ENCODE peak calls at places on chromosomes 16 and 17, in nine cellular contexts. D is thyroid gland; L is cardiac muscle cell; K is CD4-positive, CD25-positive, alpha-beta regulatory T cell; J is effector memory CD4-positive, alpha-beta T cell; C is NT2/D1; W is DND-41; B is heart right ventricle; E is lung. R is an unnamed sample.
A peak's percentile ranks its signal among the peaks of the same experiment; 100 is the strongest.

GRCh38 chr17:16419074-16419928 is 3.9 kb downstream of the TRPV2 start:
- DNase-seq in E (no peak), L (peak; percentile 80), B (no peak), C (no peak), D (peak; percentile 74), J (peak; percentile 44), W (no peak), K (peak; percentile 18), R (no peak)

GRCh38 chr17:55699178-55699865 is 23.3 kb downstream of the TMEM100 start:
- DNase-seq in E (peak; percentile 32), W (no peak), C (no peak), L (no peak), J (no peak), D (peak; percentile 66), B (no peak), K (no peak), R (no peak)

GRCh38 chr17:2101448-2102257 is 46.8 kb downstream of the HIC1 start:
- DNase-seq in D (peak; percentile 97), W (peak; percentile 32), K (no peak), C (no peak), J (peak; percentile 15), E (peak; percentile 87), B (no peak), L (no peak), R (no peak)

GRCh38 chr17:41547921-41548843 is 20.1 kb upstream of the KRT19 start:
- DNase-seq in B (peak; percentile 37), C (no peak), W (peak; percentile 7), K (no peak), E (peak; percentile 70), D (peak; percentile 18), L (peak; percentile 98), J (no peak), R (no peak)

GRCh38 chr17:50944902-50945720 is 79.0 kb upstream of the TOB1 start:
- DNase-seq in E (no peak), J (no peak), B (no peak), L (no peak), K (no peak), C (no peak), D (no peak), W (no peak), R (no peak)

GRCh38 chr17:68600881-68601564 is at the start of gene FAM20A:
- DNase-seq in L (no peak), D (peak; percentile 75), B (peak; percentile 61), K (no peak), E (peak; percentile 76), J (no peak), C (no peak), W (no peak), R (no peak)

GRCh38 chr16:58509256-58510096 is 5.8 kb upstream of the SETD6 start:
- DNase-seq in C (no peak), B (no peak), K (no peak), E (no peak), W (peak; percentile 3), D (no peak), J (no peak), L (no peak), R (no peak)

GRCh38 chr16:86272744-86273143 is 237.6 kb upstream of the FOXF1 start:
- DNase-seq in J (no peak), C (no peak), B (no peak), K (no peak), E (no peak), W (no peak), D (no peak), L (no peak), R (no peak)

GRCh38 chr17:61325382-61326073 is 74.1 kb upstream of the TBX2 start:
- DNase-seq in D (no peak), K (no peak), E (no peak), J (no peak), L (no peak), C (no peak), B (no peak), W (no peak), R (no peak)

GRCh38 chr17:16338391-16338790 is 14.9 kb downstream of the CENPV start:
- DNase-seq in W (no peak), E (no peak), B (no peak), K (no peak), D (no peak), L (no peak), J (no peak), C (no peak), R (no peak)

GRCh38 chr16:81519298-81520150 is 74.9 kb downstream of the CMIP start:
- DNase-seq in J (no peak), L (no peak), E (no peak), K (no peak), D (no peak), W (no peak), C (no peak), B (no peak), R (no peak)

GRCh38 chr16:64540449-64540848 is 581.4 kb downstream of the CDH11 start:
- DNase-seq in C (no peak), D (no peak), K (no peak), E (no peak), L (no peak), W (no peak), J (no peak), B (no peak), R (no peak)

GRCh38 chr16:57585051-57585687 is 42.7 kb downstream of the ADGRG5 start:
- DNase-seq in B (no peak), L (no peak), J (no peak), C (no peak), E (no peak), K (no peak), D (no peak), W (no peak), R (no peak)

GRCh38 chr17:79706931-79707382 is 23.8 kb upstream of the ENPP7 start:
- DNase-seq in B (no peak), W (no peak), J (no peak), C (no peak), K (no peak), D (no peak), E (no peak), L (peak; percentile 40), R (no peak)

GRCh38 chr16:30017277-30017656 is 5.7 kb upstream of the C16orf92 start:
- DNase-seq in B (no peak), E (no peak), L (no peak), C (no peak), K (no peak), D (no peak), J (no peak), W (no peak), R (no peak)

GRCh38 chr17:74513987-74514631 is 17.2 kb downstream of the CD300LB start:
- DNase-seq in D (no peak), C (no peak), L (peak; percentile 52), B (no peak), K (peak; percentile 24), W (peak; percentile 33), E (no peak), J (peak; percentile 49), R (peak; percentile 13)

GRCh38 chr17:77146882-77147281 is 6.1 kb downstream of the SEC14L1 start:
- DNase-seq in D (peak; percentile 83), K (no peak), C (no peak), L (no peak), J (no peak), B (peak; percentile 35), W (no peak), E (peak; percentile 55), R (no peak)

GRCh38 chr16:89193021-89193575 is 7.2 kb downstream of the SLC22A31 start:
- DNase-seq in L (peak; percentile 95), W (peak; percentile 88), J (no peak), C (peak; percentile 69), B (peak; percentile 72), D (no peak), E (peak; percentile 91), K (peak; percentile 48), R (no peak)

GRCh38 chr16:8585942-8586341 is 4.4 kb downstream of the TMEM114 start:
- DNase-seq in K (no peak), E (no peak), B (no peak), W (no peak), D (no peak), J (no peak), L (no peak), C (no peak), R (no peak)

GRCh38 chr17:41345992-41346391 is 4.6 kb downstream of the KRT33A start:
- DNase-seq in J (no peak), E (no peak), L (no peak), D (no peak), W (no peak), K (no peak), C (no peak), B (no peak), R (no peak)

GRCh38 chr17:52678211-52678610 is 519.7 kb upstream of the CA10 start:
- DNase-seq in B (no peak), C (no peak), E (no peak), D (no peak), W (no peak), K (no peak), L (no peak), J (no peak), R (no peak)
- H3K9me3 ChIP-seq in B (peaks cover 26% of the 10 kb centered on the region), C (peaks cover 8% of the 10 kb centered on the region), E (no peaks in the 10 kb centered on the region), D (no peaks in the 10 kb centered on the region), W (peaks cover 6% of the 10 kb centered on the region), K (no peaks in the 10 kb centered on the region), L (no peaks in the 10 kb centered on the region), J (no peaks in the 10 kb centered on the region), R (no peaks in the 10 kb centered on the region)

DNA sequence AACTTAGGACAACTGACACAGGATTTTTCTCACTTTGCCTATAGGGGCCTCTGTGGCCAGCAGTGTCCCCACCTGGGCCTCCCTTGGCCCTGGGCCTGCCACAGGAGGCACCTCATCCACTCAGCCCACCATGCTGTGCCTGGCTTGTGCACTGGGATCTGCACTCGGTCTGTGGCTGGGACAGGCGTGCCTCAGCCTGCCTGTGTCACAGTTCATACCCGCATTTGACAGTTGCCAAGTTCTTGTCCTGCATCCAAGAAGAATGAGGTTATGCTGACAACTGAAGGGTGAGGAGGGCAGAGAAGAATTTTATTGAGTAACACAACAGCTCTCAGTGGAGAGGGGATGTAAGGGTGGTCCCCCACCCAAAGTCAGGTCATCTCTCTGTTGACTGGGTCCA is 36.0 kb downstream of the ZFP90 start:
- DNase-seq in L (no peak), K (no peak), E (no peak), C (no peak), J (no peak), B (no peak), W (no peak), D (no peak), R (no peak)
- H3K9me3 ChIP-seq in L (no peaks in the 10 kb centered on the region), K (peaks cover 76% of the 10 kb centered on the region), E (peaks cover 21% of the 10 kb centered on the region), C (peaks cover 90% of the 10 kb centered on the region), J (peaks cover 35% of the 10 kb centered on the region), B (peaks cover 98% of the 10 kb centered on the region), W (peaks cover 50% of the 10 kb centered on the region), D (no peaks in the 10 kb centered on the region), R (peaks cover 29% of the 10 kb centered on the region)

GRCh38 chr16:79726902-79727301 is 126.4 kb upstream of the MAF start:
- DNase-seq in L (no peak), D (no peak), E (no peak), W (no peak), B (no peak), J (no peak), C (no peak), K (no peak), R (no peak)
- H3K9me3 ChIP-seq in L (no peaks in the 10 kb centered on the region), D (no peaks in the 10 kb centered on the region), E (no peaks in the 10 kb centered on the region), W (no peaks in the 10 kb centered on the region), B (no peaks in the 10 kb centered on the region), J (no peaks in the 10 kb centered on the region), C (no peaks in the 10 kb centered on the region), K (no peaks in the 10 kb centered on the region), R (no peaks in the 10 kb centered on the region)

GRCh38 chr17:72119280-72119962 is 1.4 kb upstream of the SOX9 start:
- DNase-seq in W (no peak), C (no peak), J (no peak), D (no peak), K (no peak), B (no peak), E (no peak), L (no peak), R (no peak)
- H3K9me3 ChIP-seq in W (no peaks in the 10 kb centered on the region), C (no peaks in the 10 kb centered on the region), J (no peaks in the 10 kb centered on the region), D (no peaks in the 10 kb centered on the region), K (no peaks in the 10 kb centered on the region), B (no peaks in the 10 kb centered on the region), E (no peaks in the 10 kb centered on the region), L (no peaks in the 10 kb centered on the region), R (no peaks in the 10 kb centered on the region)

R was measured in T-helper 17 cell.